ENCODE peak calls at places on chromosomes 6 and 20, in ten cellular contexts. One of them, this sample, is unnamed.

GRCh38 chr6:85470023-85470410 is 20.1 kb downstream of the NT5E start:
- DNase-seq in H4: no peak
- DNase-seq in globus pallidus: no peak
- DNase-seq in left colon: no peak
- DNase-seq in D341Med: no peak
- DNase-seq in mucosa of gallbladder: no peak
- DNase-seq in neuronal stem cell: no peak
- DNase-seq in HEK293T: no peak
- DNase-seq in IMR-90: no peak
- DNase-seq in NCI-H2171 treated with DMSO at 0.1 percent for 48 hours: no peak
- DNase-seq in this sample: no peak

GRCh38 chr6:18674346-18674745 is 287.2 kb downstream of the RNF144B start:
- DNase-seq in HEK293T: no peak
- DNase-seq in H4: no peak
- DNase-seq in left colon: no peak
- DNase-seq in D341Med: no peak
- DNase-seq in globus pallidus: no peak
- DNase-seq in mucosa of gallbladder: no peak
- DNase-seq in IMR-90: no peak
- DNase-seq in NCI-H2171 treated with DMSO at 0.1 percent for 48 hours: peak
- DNase-seq in neuronal stem cell: no peak
- DNase-seq in this sample: no peak

GRCh38 chr6:2430617-2431016 is 185.2 kb upstream of the GMDS start:
- DNase-seq in H4: no peak
- DNase-seq in mucosa of gallbladder: no peak
- DNase-seq in D341Med: no peak
- DNase-seq in globus pallidus: no peak
- DNase-seq in NCI-H2171 treated with DMSO at 0.1 percent for 48 hours: no peak
- DNase-seq in left colon: no peak
- DNase-seq in HEK293T: no peak
- DNase-seq in IMR-90: no peak
- DNase-seq in neuronal stem cell: no peak
- DNase-seq in this sample: no peak

GRCh38 chr6:79117752-79118151 is 39.7 kb upstream of the PHIP start:
- DNase-seq in globus pallidus: no peak
- DNase-seq in D341Med: no peak
- DNase-seq in mucosa of gallbladder: no peak
- DNase-seq in H4: no peak
- DNase-seq in IMR-90: no peak
- DNase-seq in left colon: no peak
- DNase-seq in HEK293T: no peak
- DNase-seq in NCI-H2171 treated with DMSO at 0.1 percent for 48 hours: no peak
- DNase-seq in neuronal stem cell: no peak
- DNase-seq in this sample: no peak

GRCh38 chr20:19813839-19814238 is 55.8 kb downstream of the RIN2 start:
- DNase-seq in IMR-90: peak
- DNase-seq in HEK293T: no peak
- DNase-seq in NCI-H2171 treated with DMSO at 0.1 percent for 48 hours: no peak
- DNase-seq in mucosa of gallbladder: no peak
- DNase-seq in left colon: no peak
- DNase-seq in globus pallidus: peak
- DNase-seq in H4: no peak
- DNase-seq in D341Med: no peak
- DNase-seq in neuronal stem cell: no peak
- DNase-seq in this sample: no peak

GRCh38 chr20:10309326-10309725 is 90.7 kb downstream of the SNAP25 start:
- DNase-seq in NCI-H2171 treated with DMSO at 0.1 percent for 48 hours: peak
- DNase-seq in H4: peak
- DNase-seq in globus pallidus: no peak
- DNase-seq in mucosa of gallbladder: no peak
- DNase-seq in neuronal stem cell: no peak
- DNase-seq in HEK293T: no peak
- DNase-seq in IMR-90: peak
- DNase-seq in left colon: no peak
- DNase-seq in D341Med: no peak
- DNase-seq in this sample: no peak

GRCh38 chr20:21640556-21640955 is 64.9 kb upstream of the PAX1 start:
- DNase-seq in NCI-H2171 treated with DMSO at 0.1 percent for 48 hours: peak
- DNase-seq in mucosa of gallbladder: no peak
- DNase-seq in globus pallidus: no peak
- DNase-seq in neuronal stem cell: peak
- DNase-seq in left colon: no peak
- DNase-seq in IMR-90: no peak
- DNase-seq in HEK293T: peak
- DNase-seq in H4: peak
- DNase-seq in D341Med: no peak
- DNase-seq in this sample: peak

GRCh38 chr20:24933266-24933908 is 15.7 kb upstream of the CST7 start:
- DNase-seq in left colon: no peak
- DNase-seq in H4: no peak
- DNase-seq in IMR-90: no peak
- DNase-seq in neuronal stem cell: no peak
- DNase-seq in NCI-H2171 treated with DMSO at 0.1 percent for 48 hours: no peak
- DNase-seq in mucosa of gallbladder: peak
- DNase-seq in D341Med: no peak
- DNase-seq in globus pallidus: no peak
- DNase-seq in HEK293T: no peak
- DNase-seq in this sample: no peak

GRCh38 chr6:26532699-26533523 is 5.3 kb upstream of the HMGN4 start:
- DNase-seq in globus pallidus: peak
- DNase-seq in mucosa of gallbladder: peak
- DNase-seq in left colon: peak
- DNase-seq in NCI-H2171 treated with DMSO at 0.1 percent for 48 hours: peak
- DNase-seq in IMR-90: peak
- DNase-seq in neuronal stem cell: peak
- DNase-seq in H4: peak
- DNase-seq in HEK293T: peak
- DNase-seq in D341Med: peak
- DNase-seq in this sample: peak

GRCh38 chr20:1801551-1801950 is 93.7 kb upstream of the SIRPA start:
- DNase-seq in globus pallidus: no peak
- DNase-seq in IMR-90: no peak
- DNase-seq in NCI-H2171 treated with DMSO at 0.1 percent for 48 hours: no peak
- DNase-seq in H4: no peak
- DNase-seq in left colon: no peak
- DNase-seq in HEK293T: no peak
- DNase-seq in mucosa of gallbladder: no peak
- DNase-seq in D341Med: no peak
- DNase-seq in neuronal stem cell: no peak
- DNase-seq in this sample: no peak

GRCh38 chr6:121780325-121781313 is 345.2 kb downstream of the GJA1 start:
- DNase-seq in globus pallidus: no peak
- DNase-seq in left colon: no peak
- DNase-seq in IMR-90: peak
- DNase-seq in HEK293T: peak
- DNase-seq in H4: peak
- DNase-seq in neuronal stem cell: no peak
- DNase-seq in NCI-H2171 treated with DMSO at 0.1 percent for 48 hours: peak
- DNase-seq in D341Med: peak
- DNase-seq in mucosa of gallbladder: peak
- DNase-seq in this sample: no peak

GRCh38 chr6:31405996-31406395 is 2.6 kb downstream of the MICA start:
- DNase-seq in H4: no peak
- DNase-seq in mucosa of gallbladder: no peak
- DNase-seq in D341Med: no peak
- DNase-seq in left colon: no peak
- DNase-seq in neuronal stem cell: no peak
- DNase-seq in HEK293T: no peak
- DNase-seq in IMR-90: no peak
- DNase-seq in globus pallidus: no peak
- DNase-seq in NCI-H2171 treated with DMSO at 0.1 percent for 48 hours: no peak
- DNase-seq in this sample: no peak

GRCh38 chr6:138997136-138997535 is 9.1 kb upstream of the REPS1 start:
- DNase-seq in IMR-90: no peak
- DNase-seq in NCI-H2171 treated with DMSO at 0.1 percent for 48 hours: no peak
- DNase-seq in D341Med: no peak
- DNase-seq in mucosa of gallbladder: no peak
- DNase-seq in left colon: no peak
- DNase-seq in H4: no peak
- DNase-seq in neuronal stem cell: no peak
- DNase-seq in HEK293T: no peak
- DNase-seq in globus pallidus: no peak
- DNase-seq in this sample: no peak

GRCh38 chr6:120826253-120826652 is 508.0 kb downstream of the TBC1D32 start:
- DNase-seq in D341Med: peak
- DNase-seq in IMR-90: no peak
- DNase-seq in neuronal stem cell: peak
- DNase-seq in H4: peak
- DNase-seq in NCI-H2171 treated with DMSO at 0.1 percent for 48 hours: peak
- DNase-seq in left colon: no peak
- DNase-seq in globus pallidus: no peak
- DNase-seq in HEK293T: peak
- DNase-seq in mucosa of gallbladder: no peak
- DNase-seq in this sample: peak

GRCh38 chr20:61745397-61746146 is 320.1 kb downstream of the TAF4 start:
- DNase-seq in HEK293T: no peak
- DNase-seq in mucosa of gallbladder: no peak
- DNase-seq in H4: no peak
- DNase-seq in IMR-90: no peak
- DNase-seq in left colon: no peak
- DNase-seq in D341Med: no peak
- DNase-seq in NCI-H2171 treated with DMSO at 0.1 percent for 48 hours: no peak
- DNase-seq in neuronal stem cell: no peak
- DNase-seq in globus pallidus: no peak
- DNase-seq in this sample: no peak

GRCh38 chr20:48797275-48797825 is 30.4 kb downstream of the PREX1 start:
- DNase-seq in left colon: peak
- DNase-seq in globus pallidus: peak
- DNase-seq in H4: no peak
- DNase-seq in HEK293T: no peak
- DNase-seq in NCI-H2171 treated with DMSO at 0.1 percent for 48 hours: no peak
- DNase-seq in mucosa of gallbladder: peak
- DNase-seq in D341Med: no peak
- DNase-seq in IMR-90: no peak
- DNase-seq in neuronal stem cell: no peak
- DNase-seq in this sample: no peak

GRCh38 chr6:91437295-91437694 is 850.4 kb upstream of the MAP3K7 start:
- DNase-seq in left colon: no peak
- DNase-seq in globus pallidus: no peak
- DNase-seq in neuronal stem cell: peak
- DNase-seq in NCI-H2171 treated with DMSO at 0.1 percent for 48 hours: no peak
- DNase-seq in D341Med: no peak
- DNase-seq in IMR-90: no peak
- DNase-seq in H4: no peak
- DNase-seq in HEK293T: no peak
- DNase-seq in mucosa of gallbladder: no peak
- DNase-seq in this sample: no peak

GRCh38 chr6:137451926-137452325 is 42.3 kb downstream of the OLIG3 start:
- DNase-seq in left colon: no peak
- DNase-seq in NCI-H2171 treated with DMSO at 0.1 percent for 48 hours: no peak
- DNase-seq in D341Med: no peak
- DNase-seq in HEK293T: no peak
- DNase-seq in globus pallidus: no peak
- DNase-seq in neuronal stem cell: no peak
- DNase-seq in H4: peak
- DNase-seq in IMR-90: peak
- DNase-seq in mucosa of gallbladder: no peak
- DNase-seq in this sample: no peak

GRCh38 chr6:129432738-129433137 is 277.2 kb downstream of the ARHGAP18 start:
- DNase-seq in left colon: no peak
- DNase-seq in neuronal stem cell: no peak
- DNase-seq in H4: no peak
- DNase-seq in mucosa of gallbladder: no peak
- DNase-seq in D341Med: no peak
- DNase-seq in globus pallidus: no peak
- DNase-seq in IMR-90: peak
- DNase-seq in HEK293T: peak
- DNase-seq in NCI-H2171 treated with DMSO at 0.1 percent for 48 hours: no peak
- DNase-seq in this sample: no peak

GRCh38 chr6:70082830-70083229 is 216.5 kb downstream of the COL19A1 start:
- DNase-seq in IMR-90: no peak
- DNase-seq in neuronal stem cell: no peak
- DNase-seq in left colon: no peak
- DNase-seq in globus pallidus: no peak
- DNase-seq in HEK293T: no peak
- DNase-seq in D341Med: no peak
- DNase-seq in H4: no peak
- DNase-seq in mucosa of gallbladder: no peak
- DNase-seq in NCI-H2171 treated with DMSO at 0.1 percent for 48 hours: no peak
- DNase-seq in this sample: no peak

GRCh38 chr6:68756454-68757375 is 121.6 kb downstream of the ADGRB3 start:
- DNase-seq in globus pallidus: no peak
- DNase-seq in NCI-H2171 treated with DMSO at 0.1 percent for 48 hours: peak
- DNase-seq in left colon: no peak
- DNase-seq in H4: no peak
- DNase-seq in mucosa of gallbladder: no peak
- DNase-seq in IMR-90: no peak
- DNase-seq in D341Med: no peak
- DNase-seq in HEK293T: no peak
- DNase-seq in neuronal stem cell: no peak
- DNase-seq in this sample: no peak

GRCh38 chr6:49151033-49151432 is 312.0 kb downstream of the MMUT start:
- DNase-seq in neuronal stem cell: no peak
- DNase-seq in NCI-H2171 treated with DMSO at 0.1 percent for 48 hours: no peak
- DNase-seq in D341Med: no peak
- DNase-seq in globus pallidus: no peak
- DNase-seq in IMR-90: no peak
- DNase-seq in left colon: no peak
- DNase-seq in mucosa of gallbladder: no peak
- DNase-seq in HEK293T: no peak
- DNase-seq in H4: no peak
- DNase-seq in this sample: no peak

This sample was measured in GM12865.